ENCODE peak calls at places on chromosome 7, in nine cellular contexts. One of them, this sample, is unnamed.
A peak's percentile ranks its signal among the peaks of the same experiment; 100 is the strongest.

GRCh38 chr7:132709971-132710567 is 133.8 kb upstream of the PLXNA4 start:
- DNase-seq in heart right ventricle: no peak
- DNase-seq in ovary: no peak
- DNase-seq in iPS-NIHi11: no peak
- DNase-seq in AG04449: no peak
- DNase-seq in SK-MEL-5: peak; percentile 72
- DNase-seq in HT1080: peak; percentile 24
- DNase-seq in GM23248: peak; percentile 68
- DNase-seq in germinal center: no peak
- DNase-seq in this sample: no peak

GRCh38 chr7:130960208-130960988 is 226.4 kb upstream of the KLF14 start:
- DNase-seq in heart right ventricle: no peak
- DNase-seq in ovary: no peak
- DNase-seq in iPS-NIHi11: no peak
- DNase-seq in AG04449: peak; percentile 97
- DNase-seq in SK-MEL-5: peak; percentile 99
- DNase-seq in HT1080: peak; percentile 92
- DNase-seq in GM23248: peak; percentile 100
- DNase-seq in germinal center: peak; percentile 48
- DNase-seq in this sample: peak; percentile 92

GRCh38 chr7:139490130-139490529 is 6.7 kb upstream of the KLRG2 start:
- DNase-seq in heart right ventricle: no peak
- DNase-seq in ovary: no peak
- DNase-seq in iPS-NIHi11: no peak
- DNase-seq in AG04449: no peak
- DNase-seq in SK-MEL-5: no peak
- DNase-seq in HT1080: no peak
- DNase-seq in GM23248: no peak
- DNase-seq in germinal center: no peak
- DNase-seq in this sample: peak; percentile 92

GRCh38 chr7:101398631-101399289 is 36.1 kb downstream of the COL26A1 start:
- DNase-seq in heart right ventricle: no peak
- DNase-seq in ovary: no peak
- DNase-seq in iPS-NIHi11: no peak
- DNase-seq in AG04449: no peak
- DNase-seq in SK-MEL-5: no peak
- DNase-seq in HT1080: no peak
- DNase-seq in GM23248: no peak
- DNase-seq in germinal center: no peak
- DNase-seq in this sample: no peak

GRCh38 chr7:100914879-100915442 is 19.3 kb upstream of the ACHE start:
- DNase-seq in heart right ventricle: no peak
- DNase-seq in ovary: no peak
- DNase-seq in iPS-NIHi11: no peak
- DNase-seq in AG04449: no peak
- DNase-seq in SK-MEL-5: no peak
- DNase-seq in HT1080: peak; percentile 59
- DNase-seq in GM23248: peak; percentile 42
- DNase-seq in germinal center: no peak
- DNase-seq in this sample: peak; percentile 43

GRCh38 chr7:57367171-57367570 is 82.8 kb upstream of the ZNF716 start:
- DNase-seq in heart right ventricle: no peak
- DNase-seq in ovary: no peak
- DNase-seq in iPS-NIHi11: no peak
- DNase-seq in AG04449: no peak
- DNase-seq in SK-MEL-5: no peak
- DNase-seq in HT1080: no peak
- DNase-seq in GM23248: no peak
- DNase-seq in germinal center: no peak
- DNase-seq in this sample: no peak

GRCh38 chr7:54664235-54665228 is 94.5 kb downstream of the SEC61G start:
- DNase-seq in heart right ventricle: peak; percentile 31
- DNase-seq in ovary: peak; percentile 41
- DNase-seq in iPS-NIHi11: peak; percentile 90
- DNase-seq in AG04449: no peak
- DNase-seq in SK-MEL-5: peak; percentile 33
- DNase-seq in HT1080: peak; percentile 24
- DNase-seq in GM23248: peak; percentile 43
- DNase-seq in germinal center: peak; percentile 30
- DNase-seq in this sample: peak; percentile 18

GRCh38 chr7:76506081-76506440 is 4.3 kb upstream of the UPK3B start:
- DNase-seq in heart right ventricle: no peak
- DNase-seq in ovary: no peak
- DNase-seq in iPS-NIHi11: no peak
- DNase-seq in AG04449: no peak
- DNase-seq in SK-MEL-5: no peak
- DNase-seq in HT1080: no peak
- DNase-seq in GM23248: no peak
- DNase-seq in germinal center: no peak
- DNase-seq in this sample: no peak

GRCh38 chr7:74656421-74656910 is 1.1 kb upstream of the GTF2I start:
- DNase-seq in heart right ventricle: peak; percentile 63
- DNase-seq in ovary: peak; percentile 55
- DNase-seq in iPS-NIHi11: peak; percentile 55
- DNase-seq in AG04449: no peak
- DNase-seq in SK-MEL-5: peak; percentile 59
- DNase-seq in HT1080: no peak
- DNase-seq in GM23248: peak; percentile 60
- DNase-seq in germinal center: peak; percentile 42
- DNase-seq in this sample: no peak

GRCh38 chr7:81704595-81704994 is 65.3 kb downstream of the HGF start:
- DNase-seq in heart right ventricle: no peak
- DNase-seq in ovary: no peak
- DNase-seq in iPS-NIHi11: no peak
- DNase-seq in AG04449: no peak
- DNase-seq in SK-MEL-5: peak; percentile 76
- DNase-seq in HT1080: no peak
- DNase-seq in GM23248: no peak
- DNase-seq in germinal center: no peak
- DNase-seq in this sample: no peak

GRCh38 chr7:30521532-30521931 is 16.9 kb upstream of the GGCT start:
- DNase-seq in heart right ventricle: peak; percentile 50
- DNase-seq in ovary: no peak
- DNase-seq in iPS-NIHi11: no peak
- DNase-seq in AG04449: peak; percentile 17
- DNase-seq in SK-MEL-5: peak; percentile 74
- DNase-seq in HT1080: no peak
- DNase-seq in GM23248: peak; percentile 76
- DNase-seq in germinal center: no peak
- DNase-seq in this sample: no peak

GRCh38 chr7:103795787-103796186 is 193.7 kb downstream of the RELN start:
- DNase-seq in heart right ventricle: no peak
- DNase-seq in ovary: no peak
- DNase-seq in iPS-NIHi11: no peak
- DNase-seq in AG04449: no peak
- DNase-seq in SK-MEL-5: no peak
- DNase-seq in HT1080: no peak
- DNase-seq in GM23248: no peak
- DNase-seq in germinal center: no peak
- DNase-seq in this sample: no peak

GRCh38 chr7:111532625-111533024 is 29.7 kb downstream of the IMMP2L start:
- DNase-seq in heart right ventricle: no peak
- DNase-seq in ovary: no peak
- DNase-seq in iPS-NIHi11: no peak
- DNase-seq in AG04449: peak; percentile 10
- DNase-seq in SK-MEL-5: no peak
- DNase-seq in HT1080: no peak
- DNase-seq in GM23248: no peak
- DNase-seq in germinal center: no peak
- DNase-seq in this sample: no peak

GRCh38 chr7:36667007-36667406 is 57.3 kb downstream of the AOAH start:
- DNase-seq in heart right ventricle: no peak
- DNase-seq in ovary: no peak
- DNase-seq in iPS-NIHi11: no peak
- DNase-seq in AG04449: no peak
- DNase-seq in SK-MEL-5: no peak
- DNase-seq in HT1080: no peak
- DNase-seq in GM23248: peak; percentile 23
- DNase-seq in germinal center: no peak
- DNase-seq in this sample: no peak